ENCODE peak calls at places on chromosomes 6 and 20, in five cellular contexts. One of them, this sample, is unnamed.

GRCh38 chr20:25315418-25316210 is 67.7 kb downstream of the PYGB start:
- DNase-seq in stomach: peak
- DNase-seq in NCI-H1417: no peak
- DNase-seq in NCI-H748 treated with DMSO at 0.1 percent for 48 hours: no peak
- DNase-seq in M059J: peak
- DNase-seq in this sample: no peak

GRCh38 chr6:125858427-125859320 is 67.9 kb downstream of the NCOA7 start:
- DNase-seq in stomach: peak
- DNase-seq in NCI-H1417: no peak
- DNase-seq in NCI-H748 treated with DMSO at 0.1 percent for 48 hours: peak
- DNase-seq in M059J: peak
- DNase-seq in this sample: peak

GRCh38 chr20:58870293-58871014 is 17.9 kb downstream of the GNAS start:
- DNase-seq in stomach: peak
- DNase-seq in NCI-H1417: peak
- DNase-seq in NCI-H748 treated with DMSO at 0.1 percent for 48 hours: peak
- DNase-seq in M059J: peak
- DNase-seq in this sample: no peak

GRCh38 chr20:61218886-61219480 is 33.1 kb upstream of the CDH4 start:
- DNase-seq in stomach: no peak
- DNase-seq in NCI-H1417: no peak
- DNase-seq in NCI-H748 treated with DMSO at 0.1 percent for 48 hours: no peak
- DNase-seq in M059J: peak
- DNase-seq in this sample: no peak

GRCh38 chr20:37437676-37438075 is 83.4 kb upstream of the NNAT start:
- DNase-seq in stomach: no peak
- DNase-seq in NCI-H1417: no peak
- DNase-seq in NCI-H748 treated with DMSO at 0.1 percent for 48 hours: no peak
- DNase-seq in M059J: no peak
- DNase-seq in this sample: no peak

GRCh38 chr20:12177657-12178293 is 260.1 kb downstream of the BTBD3 start:
- DNase-seq in stomach: no peak
- DNase-seq in NCI-H1417: no peak
- DNase-seq in NCI-H748 treated with DMSO at 0.1 percent for 48 hours: no peak
- DNase-seq in M059J: peak
- DNase-seq in this sample: no peak

GRCh38 chr6:89268776-89269175 is 46.3 kb downstream of the GABRR2 start:
- DNase-seq in stomach: no peak
- DNase-seq in NCI-H1417: no peak
- DNase-seq in NCI-H748 treated with DMSO at 0.1 percent for 48 hours: no peak
- DNase-seq in M059J: peak
- DNase-seq in this sample: no peak

GRCh38 chr6:139378226-139378625 is 3.8 kb upstream of the CITED2 start:
- DNase-seq in stomach: no peak
- DNase-seq in NCI-H1417: no peak
- DNase-seq in NCI-H748 treated with DMSO at 0.1 percent for 48 hours: no peak
- DNase-seq in M059J: no peak
- DNase-seq in this sample: no peak

GRCh38 chr6:163287626-163288025 is 126.9 kb upstream of the QKI start:
- DNase-seq in stomach: no peak
- DNase-seq in NCI-H1417: no peak
- DNase-seq in NCI-H748 treated with DMSO at 0.1 percent for 48 hours: no peak
- DNase-seq in M059J: no peak
- DNase-seq in this sample: no peak

GRCh38 chr20:43983904-43984361 is 69.3 kb downstream of the TOX2 start:
- DNase-seq in stomach: no peak
- DNase-seq in NCI-H1417: peak
- DNase-seq in NCI-H748 treated with DMSO at 0.1 percent for 48 hours: peak
- DNase-seq in M059J: no peak
- DNase-seq in this sample: no peak

GRCh38 chr6:1856381-1856780 is 246.7 kb downstream of the FOXC1 start:
- DNase-seq in stomach: no peak
- DNase-seq in NCI-H1417: peak
- DNase-seq in NCI-H748 treated with DMSO at 0.1 percent for 48 hours: peak
- DNase-seq in M059J: peak
- DNase-seq in this sample: no peak

GRCh38 chr20:36144336-36144735 is 10.2 kb upstream of the EPB41L1 start:
- DNase-seq in stomach: no peak
- DNase-seq in NCI-H1417: peak
- DNase-seq in NCI-H748 treated with DMSO at 0.1 percent for 48 hours: no peak
- DNase-seq in M059J: peak
- DNase-seq in this sample: no peak

GRCh38 chr6:168048724-168049025 is 30.3 kb downstream of the FRMD1 start:
- DNase-seq in stomach: no peak
- DNase-seq in NCI-H1417: no peak
- DNase-seq in NCI-H748 treated with DMSO at 0.1 percent for 48 hours: no peak
- DNase-seq in M059J: no peak
- DNase-seq in this sample: no peak